ENCODE peak calls at places on chromosomes 12 and 14, in five cellular contexts. One of them, this sample, is unnamed.
A peak's percentile ranks its signal among the peaks of the same experiment; 100 is the strongest.

GRCh38 chr12:62732861-62733427 is 202.0 kb downstream of the PPM1H start:
- DNase-seq in NCI-H2081: no peak
- DNase-seq in LoVo: peak; percentile 72
- DNase-seq in NCI-H1092: no peak
- DNase-seq in central memory CD4-positive, alpha-beta T cell: no peak
- DNase-seq in this sample: no peak

GRCh38 chr14:64510825-64511679 is 6.5 kb downstream of the ZBTB1 start:
- DNase-seq in LoVo: peak; percentile 78
- DNase-seq in NCI-H1092: peak; percentile 61
- DNase-seq in NCI-H2081: peak; percentile 65
- DNase-seq in central memory CD4-positive, alpha-beta T cell: peak; percentile 65
- DNase-seq in this sample: no peak

GRCh38 chr14:96631621-96632362 is 129.6 kb downstream of the PAPOLA start:
- DNase-seq in NCI-H1092: no peak
- DNase-seq in central memory CD4-positive, alpha-beta T cell: no peak
- DNase-seq in LoVo: no peak
- DNase-seq in NCI-H2081: no peak
- DNase-seq in this sample: no peak

GRCh38 chr14:106417224-106418049 is 891.1 kb downstream of the TMEM121 start:
- DNase-seq in NCI-H1092: no peak
- DNase-seq in central memory CD4-positive, alpha-beta T cell: peak; percentile 76
- DNase-seq in LoVo: no peak
- DNase-seq in NCI-H2081: no peak
- DNase-seq in this sample: peak; percentile 15

GRCh38 chr12:130775953-130776856 is 60.1 kb upstream of the RIMBP2 start:
- DNase-seq in LoVo: peak; percentile 45
- DNase-seq in central memory CD4-positive, alpha-beta T cell: peak; percentile 12
- DNase-seq in NCI-H2081: no peak
- DNase-seq in NCI-H1092: no peak
- DNase-seq in this sample: peak; percentile 14

GRCh38 chr14:36553650-36554260 is 28.7 kb downstream of the NKX2-8 start:
- DNase-seq in LoVo: peak; percentile 60
- DNase-seq in central memory CD4-positive, alpha-beta T cell: no peak
- DNase-seq in NCI-H1092: peak; percentile 62
- DNase-seq in NCI-H2081: peak; percentile 18
- DNase-seq in this sample: peak; percentile 28

GRCh38 chr14:75147423-75148071 is 20.7 kb upstream of the NEK9 start:
- DNase-seq in NCI-H1092: no peak
- DNase-seq in NCI-H2081: no peak
- DNase-seq in central memory CD4-positive, alpha-beta T cell: no peak
- DNase-seq in LoVo: no peak
- DNase-seq in this sample: no peak

GRCh38 chr14:59601056-59601455 is 24.4 kb upstream of the CCDC175 start:
- DNase-seq in LoVo: peak; percentile 4
- DNase-seq in NCI-H2081: no peak
- DNase-seq in central memory CD4-positive, alpha-beta T cell: no peak
- DNase-seq in NCI-H1092: no peak
- DNase-seq in this sample: no peak